ENCODE peak calls at places on chromosomes 12 and 14, in four cellular contexts. E is PC-9, U is IMR-90, L is SK-N-SH. H is an unnamed sample.

GRCh38 chr12:89762498-89763170 is 54.0 kb upstream of the ATP2B1 start:
- DNase-seq in L (no peak), U (no peak), E (peak; percentile 96), H (no peak)

GRCh38 chr14:55433880-55434804 is 6.3 kb downstream of the TBPL2 start:
- DNase-seq in L (no peak), E (no peak), U (no peak), H (no peak)

GRCh38 chr12:19683178-19683927 is 244.1 kb downstream of the AEBP2 start:
- DNase-seq in L (no peak), E (no peak), U (peak; percentile 73), H (no peak)

GRCh38 chr12:96006727-96007126 is 10.6 kb upstream of the HAL start:
- DNase-seq in L (no peak), U (no peak), E (no peak), H (no peak)

GRCh38 chr14:36208690-36209278 is 32.3 kb upstream of the PTCSC3 start:
- DNase-seq in E (no peak), L (no peak), U (no peak), H (no peak)

GRCh38 chr14:59267046-59267445 is 78.6 kb downstream of the DAAM1 start:
- DNase-seq in L (no peak), U (peak; percentile 35), E (no peak), H (no peak)

GRCh38 chr14:39426605-39427004 is 5.6 kb downstream of the FBXO33 start:
- DNase-seq in L (peak; percentile 6), U (peak; percentile 59), E (no peak), H (no peak)

GRCh38 chr14:105885561-105886320 is 359.4 kb downstream of the TMEM121 start:
- DNase-seq in U (no peak), L (no peak), E (no peak), H (no peak)

GRCh38 chr14:36952702-36953101 is 219.7 kb downstream of the SLC25A21 start:
- DNase-seq in E (peak; percentile 75), L (no peak), U (peak; percentile 53), H (no peak)

GRCh38 chr12:124786065-124786964 is 77.3 kb downstream of the SCARB1 start:
- DNase-seq in U (peak; percentile 91), L (peak; percentile 98), E (no peak), H (peak; percentile 76)

GRCh38 chr14:52259452-52259851 is 8.0 kb upstream of the PTGDR start:
- DNase-seq in L (no peak), U (no peak), E (no peak), H (no peak)

GRCh38 chr12:111209779-111210178 is 159.1 kb downstream of the PHETA1 start:
- DNase-seq in U (no peak), L (peak; percentile 88), E (no peak), H (no peak)

GRCh38 chr12:105358789-105359188 is 28.3 kb downstream of the C12orf75 start:
- DNase-seq in U (no peak), L (no peak), E (no peak), H (no peak)

GRCh38 chr12:82146740-82147139 is 211.4 kb downstream of the CCDC59 start:
- DNase-seq in L (no peak), E (no peak), U (no peak), H (no peak)

GRCh38 chr12:53478865-53479264 is 20.4 kb downstream of the MAP3K12 start:
- DNase-seq in E (no peak), U (no peak), L (no peak), H (no peak)

GRCh38 chr14:44941591-44941990 is 20.2 kb downstream of the KLHL28 start:
- DNase-seq in U (no peak), L (no peak), E (no peak), H (no peak)

GRCh38 chr12:33795536-33795935 is 226.8 kb upstream of the ALG10 start:
- DNase-seq in U (no peak), E (no peak), L (no peak), H (no peak)

GRCh38 chr14:50531595-50532501 is 521 bp downstream of the MAP4K5 start:
- DNase-seq in E (no peak), L (peak; percentile 82), U (peak; percentile 29), H (no peak)

GRCh38 chr12:57627504-57628279 is 5.3 kb downstream of the B4GALNT1 start:
- DNase-seq in L (peak; percentile 27), E (no peak), U (no peak), H (no peak)

GRCh38 chr14:93536945-93537344 is 106.2 kb downstream of the UNC79 start:
- DNase-seq in U (no peak), L (peak; percentile 43), E (no peak), H (no peak)

GRCh38 chr12:47990351-47991105 is 13.7 kb downstream of the COL2A1 start:
- DNase-seq in U (peak; percentile 35), L (no peak), E (no peak), H (no peak)

GRCh38 chr12:2624543-2625266 is 170.1 kb upstream of the FKBP4 start:
- DNase-seq in L (peak; percentile 45), E (peak; percentile 57), U (peak; percentile 59), H (no peak)

GRCh38 chr12:109482894-109483293 is 5.5 kb downstream of the UBE3B start:
- DNase-seq in L (no peak), E (no peak), U (no peak), H (no peak)

GRCh38 chr14:63499701-63500250 is 43.4 kb downstream of the PPP2R5E start:
- DNase-seq in U (peak; percentile 77), E (no peak), L (no peak), H (peak; percentile 33)

GRCh38 chr12:52349196-52349595 is 18.1 kb downstream of the KRT85 start:
- DNase-seq in U (peak; percentile 4), E (no peak), L (no peak), H (no peak)

GRCh38 chr12:58745348-58746125 is 174.8 kb downstream of the LRIG3 start:
- DNase-seq in U (peak; percentile 48), L (no peak), E (no peak), H (no peak)

GRCh38 chr12:57889541-57889989 is 43.0 kb upstream of the CTDSP2 start:
- DNase-seq in L (no peak), U (peak; percentile 93), E (no peak), H (peak; percentile 70)

GRCh38 chr14:101973356-101973755 is 9.0 kb downstream of the DYNC1H1 start:
- DNase-seq in U (no peak), E (no peak), L (no peak), H (no peak)

GRCh38 chr12:123491056-123491455 is 33.1 kb downstream of the SNRNP35 start:
- DNase-seq in L (no peak), E (no peak), U (no peak), H (no peak)

GRCh38 chr12:66164349-66164821 is 5.4 kb downstream of the TMBIM4 start:
- DNase-seq in E (no peak), U (peak; percentile 49), L (no peak), H (no peak)

GRCh38 chr12:66156654-66157053 is 13.1 kb downstream of the TMBIM4 start:
- DNase-seq in L (no peak), U (peak; percentile 18), E (peak; percentile 44), H (no peak)

GRCh38 chr12:66159088-66159487 is 10.7 kb downstream of the TMBIM4 start:
- DNase-seq in U (no peak), E (no peak), L (no peak), H (no peak)

GRCh38 chr12:66165141-66165540 is 4.7 kb downstream of the TMBIM4 start:
- DNase-seq in U (no peak), E (no peak), L (no peak), H (no peak)

DNA sequence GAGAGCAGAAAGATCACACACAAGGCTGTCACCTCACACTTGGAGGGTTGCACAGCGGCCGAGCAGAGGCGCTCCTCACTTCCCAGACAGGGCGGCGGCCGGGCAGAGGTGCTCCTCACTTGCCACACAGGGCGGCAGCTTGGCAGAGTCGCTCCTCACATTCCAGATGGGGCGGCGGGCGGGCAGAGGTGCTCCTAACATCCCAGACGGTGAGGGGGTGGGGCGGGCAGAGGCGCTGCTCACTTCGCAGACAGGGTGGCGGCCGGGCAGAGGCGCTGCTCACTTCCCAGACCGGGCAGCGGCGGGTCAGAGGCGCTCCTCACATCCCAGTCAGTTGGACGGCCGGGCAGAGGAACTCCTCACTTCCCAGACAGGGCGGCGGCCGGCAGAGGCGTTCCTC is 9.1 kb downstream of the TMBIM4 start:
- DNase-seq in E (no peak), U (no peak), L (no peak), H (no peak)
- H3K9me3 ChIP-seq in E (no peaks in the 10 kb centered on the region), U (peaks cover 2% of the 10 kb centered on the region), L (no peaks in the 10 kb centered on the region), H (peaks cover 12% of the 10 kb centered on the region)

GRCh38 chr12:122159879-122160278 is 14.1 kb downstream of the IL31 start:
- DNase-seq in U (no peak), E (no peak), L (peak; percentile 27), H (no peak)
- TF ChIP-seq CTCF in U (no peak), E (no peak), L (no peak), H (no peak)

DNA sequence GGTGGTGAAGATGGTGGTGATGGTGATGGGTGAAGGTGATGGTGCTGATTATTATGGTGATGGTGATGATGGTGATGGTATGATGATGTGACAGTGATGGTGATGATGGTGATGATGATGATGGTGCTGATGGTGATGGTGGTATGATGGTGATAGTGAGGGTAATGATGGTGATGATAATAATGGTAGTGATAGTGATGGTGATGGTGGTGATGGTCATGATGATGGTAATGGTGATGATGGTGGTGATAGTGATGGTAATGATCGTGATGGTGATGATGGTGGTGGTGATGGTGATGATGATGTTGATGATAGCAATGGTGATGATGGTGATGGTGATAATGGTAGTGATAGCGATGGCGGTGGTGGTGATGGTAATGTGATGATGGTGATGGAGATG is 197.9 kb upstream of the ALG10B start:
- DNase-seq in U (no peak), L (no peak), E (no peak), H (no peak)
- H3K9me3 ChIP-seq in U (peaks cover 14% of the 10 kb centered on the region), L (no peaks in the 10 kb centered on the region), E (peaks cover 4% of the 10 kb centered on the region), H (peaks cover 24% of the 10 kb centered on the region)

GRCh38 chr12:117100251-117100650 is 1.0 kb upstream of the TESC start:
- DNase-seq in U (peak; percentile 16), L (peak; percentile 71), E (no peak), H (no peak)
- TF ChIP-seq CTCF in U (peak; percentile 38), L (peak; percentile 51), E (peak; percentile 47), H (peak; percentile 49)

DNA sequence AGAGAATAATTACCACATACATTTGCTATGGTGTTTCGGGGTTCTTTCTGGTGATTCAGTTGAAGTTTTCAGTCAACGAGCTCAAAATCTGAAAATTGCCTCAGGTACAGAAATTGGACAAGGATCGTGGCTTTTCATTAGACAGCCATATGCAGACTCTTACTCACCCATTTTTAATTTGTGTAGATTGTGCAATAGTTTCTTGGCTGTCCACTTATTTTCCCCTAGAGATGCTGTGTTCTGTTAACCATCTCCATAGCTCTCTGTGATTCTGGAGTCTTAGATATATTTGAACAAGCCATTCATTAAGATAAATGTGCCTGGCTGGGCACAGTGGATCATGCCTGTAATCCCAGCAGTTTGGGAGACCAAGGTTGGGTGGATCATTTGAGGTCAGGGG is 497.1 kb upstream of the RPL10L start:
- DNase-seq in L (no peak), E (no peak), U (no peak), H (no peak)
- H3K9me3 ChIP-seq in L (no peaks in the 10 kb centered on the region), E (no peaks in the 10 kb centered on the region), U (peaks cover 7% of the 10 kb centered on the region), H (peaks cover 13% of the 10 kb centered on the region)